ENCODE peak calls at places on chromosomes 5 and 9, in nine cellular contexts. One of them, this sample, is unnamed. For H3K4me1 and H3K9me3, the result is how much of the 10 kb centered on the place peaks cover.

GRCh38 chr5:149224282-149224681 is 47.4 kb upstream of the AFAP1L1 start:
- DNase-seq in cardiac muscle cell: no peak
- DNase-seq in heart left ventricle: peak
- DNase-seq in A549: no peak
- DNase-seq in CD8-positive, alpha-beta memory T cell: no peak
- DNase-seq in CD4-positive, CD25-positive, alpha-beta regulatory T cell: no peak
- DNase-seq in sigmoid colon: no peak
- DNase-seq in right cardiac atrium: peak
- DNase-seq in left lung: no peak
- DNase-seq in this sample: no peak

GRCh38 chr5:10367586-10367985 is 14.1 kb downstream of the MARCHF6 start:
- DNase-seq in cardiac muscle cell: no peak
- DNase-seq in heart left ventricle: no peak
- DNase-seq in A549: no peak
- DNase-seq in CD8-positive, alpha-beta memory T cell: no peak
- DNase-seq in CD4-positive, CD25-positive, alpha-beta regulatory T cell: no peak
- DNase-seq in sigmoid colon: no peak
- DNase-seq in right cardiac atrium: no peak
- DNase-seq in left lung: no peak
- DNase-seq in this sample: no peak

GRCh38 chr9:3261484-3261883 is 264.3 kb downstream of the RFX3 start:
- DNase-seq in cardiac muscle cell: no peak
- DNase-seq in heart left ventricle: no peak
- DNase-seq in A549: no peak
- DNase-seq in CD8-positive, alpha-beta memory T cell: no peak
- DNase-seq in CD4-positive, CD25-positive, alpha-beta regulatory T cell: no peak
- DNase-seq in sigmoid colon: no peak
- DNase-seq in right cardiac atrium: no peak
- DNase-seq in left lung: no peak
- DNase-seq in this sample: no peak

GRCh38 chr5:150645070-150645700 is 4.7 kb downstream of the SYNPO start:
- DNase-seq in cardiac muscle cell: peak
- DNase-seq in heart left ventricle: peak
- DNase-seq in A549: no peak
- DNase-seq in CD8-positive, alpha-beta memory T cell: no peak
- DNase-seq in CD4-positive, CD25-positive, alpha-beta regulatory T cell: no peak
- DNase-seq in sigmoid colon: peak
- DNase-seq in right cardiac atrium: peak
- DNase-seq in left lung: no peak
- DNase-seq in this sample: peak

GRCh38 chr9:136019041-136019680 is 58.0 kb upstream of the UBAC1 start:
- DNase-seq in cardiac muscle cell: no peak
- DNase-seq in heart left ventricle: no peak
- DNase-seq in A549: no peak
- DNase-seq in CD8-positive, alpha-beta memory T cell: no peak
- DNase-seq in CD4-positive, CD25-positive, alpha-beta regulatory T cell: no peak
- DNase-seq in sigmoid colon: peak
- DNase-seq in right cardiac atrium: no peak
- DNase-seq in left lung: no peak
- DNase-seq in this sample: no peak

GRCh38 chr5:92403308-92403707 is 1020.2 kb upstream of the ARRDC3 start:
- DNase-seq in cardiac muscle cell: no peak
- DNase-seq in heart left ventricle: no peak
- DNase-seq in A549: no peak
- DNase-seq in CD8-positive, alpha-beta memory T cell: no peak
- DNase-seq in CD4-positive, CD25-positive, alpha-beta regulatory T cell: no peak
- DNase-seq in sigmoid colon: no peak
- DNase-seq in right cardiac atrium: no peak
- DNase-seq in left lung: no peak
- DNase-seq in this sample: no peak

GRCh38 chr9:37966443-37967271 is 62.7 kb upstream of the SLC25A51 start:
- DNase-seq in cardiac muscle cell: no peak
- DNase-seq in heart left ventricle: no peak
- DNase-seq in A549: no peak
- DNase-seq in CD8-positive, alpha-beta memory T cell: no peak
- DNase-seq in CD4-positive, CD25-positive, alpha-beta regulatory T cell: no peak
- DNase-seq in sigmoid colon: no peak
- DNase-seq in right cardiac atrium: no peak
- DNase-seq in left lung: no peak
- DNase-seq in this sample: peak

GRCh38 chr5:61534481-61535267 is 202.6 kb downstream of the ZSWIM6 start:
- DNase-seq in cardiac muscle cell: no peak
- DNase-seq in heart left ventricle: no peak
- DNase-seq in A549: no peak
- DNase-seq in CD8-positive, alpha-beta memory T cell: no peak
- DNase-seq in CD4-positive, CD25-positive, alpha-beta regulatory T cell: no peak
- DNase-seq in sigmoid colon: no peak
- DNase-seq in right cardiac atrium: no peak
- DNase-seq in left lung: no peak
- DNase-seq in this sample: no peak

GRCh38 chr9:14140121-14140520 is 173.8 kb downstream of the NFIB start:
- DNase-seq in cardiac muscle cell: no peak
- DNase-seq in heart left ventricle: no peak
- DNase-seq in A549: no peak
- DNase-seq in CD8-positive, alpha-beta memory T cell: no peak
- DNase-seq in CD4-positive, CD25-positive, alpha-beta regulatory T cell: no peak
- DNase-seq in sigmoid colon: no peak
- DNase-seq in right cardiac atrium: no peak
- DNase-seq in left lung: no peak
- DNase-seq in this sample: no peak

GRCh38 chr9:112838342-112838741 is 52.3 kb downstream of the SLC46A2 start:
- DNase-seq in cardiac muscle cell: no peak
- DNase-seq in heart left ventricle: no peak
- DNase-seq in A549: no peak
- DNase-seq in CD8-positive, alpha-beta memory T cell: no peak
- DNase-seq in CD4-positive, CD25-positive, alpha-beta regulatory T cell: no peak
- DNase-seq in sigmoid colon: no peak
- DNase-seq in right cardiac atrium: no peak
- DNase-seq in left lung: no peak
- DNase-seq in this sample: no peak

DNA sequence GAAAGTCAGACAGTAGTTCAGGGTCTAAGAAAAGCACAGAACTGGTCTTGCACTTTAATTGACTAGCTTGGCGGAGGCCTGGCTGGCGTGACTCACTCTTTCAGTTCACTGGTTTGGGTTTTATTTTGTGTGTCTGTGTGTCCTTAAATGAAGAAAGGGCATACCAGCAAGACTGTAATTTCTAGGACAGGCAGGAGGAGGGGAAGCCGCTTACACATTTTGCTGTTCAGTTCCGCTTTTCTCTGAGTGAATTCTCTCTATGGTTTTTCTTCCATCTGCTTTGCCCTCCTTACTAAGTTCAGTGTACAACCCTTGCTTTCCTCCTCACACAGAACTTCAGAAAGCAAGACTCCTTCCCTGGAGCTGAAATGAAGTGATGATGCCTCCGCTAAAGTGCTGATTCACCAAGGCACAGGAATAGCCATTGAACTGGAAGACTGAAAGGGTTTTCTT is 150.8 kb downstream of the MEF2C start:
- DNase-seq in cardiac muscle cell: no peak
- DNase-seq in heart left ventricle: no peak
- DNase-seq in A549: no peak
- DNase-seq in CD8-positive, alpha-beta memory T cell: no peak
- DNase-seq in CD4-positive, CD25-positive, alpha-beta regulatory T cell: no peak
- DNase-seq in sigmoid colon: peak
- DNase-seq in right cardiac atrium: peak
- DNase-seq in left lung: peak
- DNase-seq in this sample: peak
- H3K4me3 ChIP-seq in cardiac muscle cell: no peak
- H3K4me3 ChIP-seq in heart left ventricle: no peak
- H3K4me3 ChIP-seq in A549: no peak
- H3K4me3 ChIP-seq in CD8-positive, alpha-beta memory T cell: no peak
- H3K4me3 ChIP-seq in CD4-positive, CD25-positive, alpha-beta regulatory T cell: no peak
- H3K4me3 ChIP-seq in sigmoid colon: no peak
- H3K4me3 ChIP-seq in right cardiac atrium: peak
- H3K4me3 ChIP-seq in left lung: no peak
- H3K4me3 ChIP-seq in this sample: peak

GRCh38 chr5:93588586-93589347 is 5.7 kb downstream of the NR2F1 start:
- DNase-seq in cardiac muscle cell: no peak
- DNase-seq in heart left ventricle: no peak
- DNase-seq in A549: no peak
- DNase-seq in CD8-positive, alpha-beta memory T cell: no peak
- DNase-seq in CD4-positive, CD25-positive, alpha-beta regulatory T cell: no peak
- DNase-seq in sigmoid colon: peak
- DNase-seq in right cardiac atrium: no peak
- DNase-seq in left lung: peak
- DNase-seq in this sample: no peak
- H3K4me1 ChIP-seq in cardiac muscle cell: under half
- H3K4me1 ChIP-seq in heart left ventricle: under half
- H3K4me1 ChIP-seq in A549: under half
- H3K4me1 ChIP-seq in CD8-positive, alpha-beta memory T cell: under half
- H3K4me1 ChIP-seq in CD4-positive, CD25-positive, alpha-beta regulatory T cell: under half
- H3K4me1 ChIP-seq in sigmoid colon: under half
- H3K4me1 ChIP-seq in right cardiac atrium: under half
- H3K4me1 ChIP-seq in left lung: under half
- H3K4me1 ChIP-seq in this sample: under half

GRCh38 chr5:4015709-4016108 is 420.1 kb downstream of the IRX1 start:
- DNase-seq in cardiac muscle cell: no peak
- DNase-seq in heart left ventricle: no peak
- DNase-seq in A549: no peak
- DNase-seq in CD8-positive, alpha-beta memory T cell: no peak
- DNase-seq in CD4-positive, CD25-positive, alpha-beta regulatory T cell: no peak
- DNase-seq in sigmoid colon: no peak
- DNase-seq in right cardiac atrium: no peak
- DNase-seq in left lung: no peak
- DNase-seq in this sample: no peak
- H3K9me3 ChIP-seq in cardiac muscle cell: under half
- H3K9me3 ChIP-seq in heart left ventricle: under half
- H3K9me3 ChIP-seq in A549: under half
- H3K9me3 ChIP-seq in CD8-positive, alpha-beta memory T cell: under half
- H3K9me3 ChIP-seq in CD4-positive, CD25-positive, alpha-beta regulatory T cell: under half
- H3K9me3 ChIP-seq in sigmoid colon: under half
- H3K9me3 ChIP-seq in right cardiac atrium: under half
- H3K9me3 ChIP-seq in left lung: under half
- H3K9me3 ChIP-seq in this sample: under half

DNA sequence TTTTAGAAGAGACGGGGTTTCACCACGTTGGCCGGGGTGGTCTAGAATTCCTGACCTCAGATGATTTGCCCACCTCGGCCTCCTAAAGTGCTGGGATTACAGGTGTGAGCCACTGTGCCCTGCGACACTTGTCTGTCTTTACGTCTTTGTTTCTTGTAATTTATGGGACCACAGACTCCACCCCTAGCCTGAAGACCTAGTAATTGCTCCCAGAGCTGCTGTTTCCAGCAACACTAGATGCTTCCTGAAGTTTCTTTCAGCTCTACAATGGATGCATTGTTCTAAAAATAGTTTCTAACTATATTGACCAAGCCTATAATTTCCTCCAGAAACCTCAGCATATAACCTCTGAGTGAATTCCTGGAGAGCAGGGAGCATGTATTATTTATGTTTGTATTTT is 13.9 kb downstream of the GCNT1 start:
- DNase-seq in cardiac muscle cell: no peak
- DNase-seq in heart left ventricle: no peak
- DNase-seq in A549: no peak
- DNase-seq in CD8-positive, alpha-beta memory T cell: no peak
- DNase-seq in CD4-positive, CD25-positive, alpha-beta regulatory T cell: no peak
- DNase-seq in sigmoid colon: no peak
- DNase-seq in right cardiac atrium: no peak
- DNase-seq in left lung: no peak
- DNase-seq in this sample: no peak
- H3K4me3 ChIP-seq in cardiac muscle cell: no peak
- H3K4me3 ChIP-seq in heart left ventricle: no peak
- H3K4me3 ChIP-seq in A549: no peak
- H3K4me3 ChIP-seq in CD8-positive, alpha-beta memory T cell: no peak
- H3K4me3 ChIP-seq in CD4-positive, CD25-positive, alpha-beta regulatory T cell: no peak
- H3K4me3 ChIP-seq in sigmoid colon: no peak
- H3K4me3 ChIP-seq in right cardiac atrium: no peak
- H3K4me3 ChIP-seq in left lung: no peak
- H3K4me3 ChIP-seq in this sample: no peak

DNA sequence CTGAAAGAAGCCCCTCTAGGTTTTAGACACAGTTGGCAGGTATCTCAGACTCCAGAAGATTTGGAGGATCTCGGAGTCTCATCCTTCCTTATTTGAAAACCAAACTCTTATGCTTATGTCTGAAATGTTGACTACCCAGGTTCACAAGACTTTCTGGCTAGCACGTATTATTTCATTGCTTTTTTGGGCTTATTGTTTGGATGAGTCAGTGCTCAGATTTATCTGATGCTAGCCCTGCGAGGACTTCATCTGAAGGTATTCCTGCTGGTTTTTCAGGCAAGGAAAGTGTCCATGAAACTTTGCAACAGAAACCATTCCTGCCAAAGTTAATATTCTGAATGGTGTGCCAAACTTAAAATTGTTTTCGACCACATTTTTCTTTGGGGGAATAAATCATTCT is 8.5 kb downstream of the OSTF1 start:
- DNase-seq in cardiac muscle cell: no peak
- DNase-seq in heart left ventricle: no peak
- DNase-seq in A549: no peak
- DNase-seq in CD8-positive, alpha-beta memory T cell: no peak
- DNase-seq in CD4-positive, CD25-positive, alpha-beta regulatory T cell: no peak
- DNase-seq in sigmoid colon: no peak
- DNase-seq in right cardiac atrium: no peak
- DNase-seq in left lung: no peak
- DNase-seq in this sample: no peak
- H3K4me1 ChIP-seq in cardiac muscle cell: under half
- H3K4me1 ChIP-seq in heart left ventricle: under half
- H3K4me1 ChIP-seq in A549: under half
- H3K4me1 ChIP-seq in CD8-positive, alpha-beta memory T cell: half or more
- H3K4me1 ChIP-seq in CD4-positive, CD25-positive, alpha-beta regulatory T cell: under half
- H3K4me1 ChIP-seq in sigmoid colon: under half
- H3K4me1 ChIP-seq in right cardiac atrium: under half
- H3K4me1 ChIP-seq in left lung: under half
- H3K4me1 ChIP-seq in this sample: under half

GRCh38 chr9:85349046-85349445 is 392.7 kb downstream of the AGTPBP1 start:
- DNase-seq in cardiac muscle cell: no peak
- DNase-seq in heart left ventricle: no peak
- DNase-seq in A549: no peak
- DNase-seq in CD8-positive, alpha-beta memory T cell: no peak
- DNase-seq in CD4-positive, CD25-positive, alpha-beta regulatory T cell: no peak
- DNase-seq in sigmoid colon: no peak
- DNase-seq in right cardiac atrium: no peak
- DNase-seq in left lung: no peak
- DNase-seq in this sample: no peak
- H3K9me3 ChIP-seq in cardiac muscle cell: under half
- H3K9me3 ChIP-seq in heart left ventricle: under half
- H3K9me3 ChIP-seq in A549: under half
- H3K9me3 ChIP-seq in CD8-positive, alpha-beta memory T cell: under half
- H3K9me3 ChIP-seq in CD4-positive, CD25-positive, alpha-beta regulatory T cell: under half
- H3K9me3 ChIP-seq in sigmoid colon: under half
- H3K9me3 ChIP-seq in right cardiac atrium: under half
- H3K9me3 ChIP-seq in left lung: under half
- H3K9me3 ChIP-seq in this sample: under half

GRCh38 chr5:67133781-67134180 is 62.8 kb downstream of the CD180 start:
- DNase-seq in cardiac muscle cell: no peak
- DNase-seq in heart left ventricle: no peak
- DNase-seq in A549: no peak
- DNase-seq in CD8-positive, alpha-beta memory T cell: no peak
- DNase-seq in CD4-positive, CD25-positive, alpha-beta regulatory T cell: no peak
- DNase-seq in sigmoid colon: no peak
- DNase-seq in right cardiac atrium: no peak
- DNase-seq in left lung: no peak
- DNase-seq in this sample: no peak
- H3K4me3 ChIP-seq in cardiac muscle cell: no peak
- H3K4me3 ChIP-seq in heart left ventricle: no peak
- H3K4me3 ChIP-seq in A549: no peak
- H3K4me3 ChIP-seq in CD8-positive, alpha-beta memory T cell: no peak
- H3K4me3 ChIP-seq in CD4-positive, CD25-positive, alpha-beta regulatory T cell: no peak
- H3K4me3 ChIP-seq in sigmoid colon: no peak
- H3K4me3 ChIP-seq in right cardiac atrium: no peak
- H3K4me3 ChIP-seq in left lung: no peak
- H3K4me3 ChIP-seq in this sample: no peak